ENCODE peak calls at places on chromosomes 1 and 21, in four cellular contexts. S, B, J and L are unnamed samples.

GRCh38 chr1:171188388-171189266 is 3.5 kb downstream of the FMO2 start:
- DNase-seq in S (peak), B (peak), J (peak), L (peak)

GRCh38 chr1:19596065-19596718 is 47.9 kb upstream of the NBL1 start:
- DNase-seq in S (no peak), B (no peak), J (no peak), L (no peak)

GRCh38 chr1:205571747-205572146 is 60.1 kb downstream of the ELK4 start:
- DNase-seq in S (no peak), B (no peak), J (no peak), L (no peak)

GRCh38 chr1:89989791-89990190 is 5.1 kb upstream of the ZNF326 start:
- DNase-seq in S (no peak), B (no peak), J (no peak), L (peak)

GRCh38 chr1:212951058-212951923 is 950 bp downstream of the VASH2 start:
- DNase-seq in S (no peak), B (peak), J (no peak), L (no peak)

GRCh38 chr1:168959382-168959781 is 147.1 kb upstream of the ATP1B1 start:
- DNase-seq in S (no peak), B (no peak), J (no peak), L (no peak)

GRCh38 chr1:175023043-175023921 is at the start of gene MRPS14:
- DNase-seq in S (peak), B (peak), J (peak), L (peak)

GRCh38 chr1:152768847-152769533 is 6.0 kb upstream of the LCE1F start:
- DNase-seq in S (no peak), B (no peak), J (no peak), L (no peak)

GRCh38 chr1:161342186-161342585 is 25.5 kb downstream of the CFAP126 start:
- DNase-seq in S (no peak), B (no peak), J (no peak), L (no peak)

GRCh38 chr21:19607983-19608668 is 1204.5 kb upstream of the TMPRSS15 start:
- DNase-seq in S (no peak), B (no peak), J (no peak), L (peak)

GRCh38 chr1:15152318-15153183 is 996 bp upstream of the TMEM51 start:
- DNase-seq in S (peak), B (peak), J (peak), L (peak)

GRCh38 chr1:205965039-205965630 is 21.9 kb upstream of the SLC26A9 start:
- DNase-seq in S (no peak), B (no peak), J (no peak), L (no peak)

GRCh38 chr1:106366627-106367319 is 689.7 kb upstream of the PRMT6 start:
- DNase-seq in S (no peak), B (no peak), J (no peak), L (no peak)

GRCh38 chr1:61076728-61077675 is 5.4 kb upstream of the NFIA start:
- DNase-seq in S (peak), B (peak), J (peak), L (peak)

GRCh38 chr1:203860396-203860951 is 925 bp upstream of the SNRPE start:
- DNase-seq in S (peak), B (peak), J (no peak), L (peak)

GRCh38 chr1:33667386-33668282 is 195.2 kb downstream of the ZSCAN20 start:
- DNase-seq in S (no peak), B (no peak), J (no peak), L (no peak)

GRCh38 chr1:227777156-227777555 is 38.3 kb upstream of the PRSS38 start:
- DNase-seq in S (no peak), B (no peak), J (no peak), L (no peak)

GRCh38 chr1:239719642-239720258 is 333.4 kb downstream of the CHRM3 start:
- DNase-seq in S (no peak), B (no peak), J (no peak), L (peak)

GRCh38 chr1:35470964-35471613 is 86.1 kb downstream of the KIAA0319L start:
- DNase-seq in S (no peak), B (no peak), J (no peak), L (peak)

GRCh38 chr1:232335751-232336274 is 294.1 kb downstream of the SIPA1L2 start:
- DNase-seq in S (no peak), B (no peak), J (no peak), L (no peak)

GRCh38 chr1:110208916-110209650 is 1.0 kb upstream of the KCNC4 start:
- DNase-seq in S (no peak), B (no peak), J (no peak), L (no peak)

GRCh38 chr1:192639607-192640368 is 3.8 kb downstream of the RGS13 start:
- DNase-seq in S (peak), B (no peak), J (no peak), L (peak)

GRCh38 chr1:186479162-186479561 is 18.2 kb upstream of the PDC start:
- DNase-seq in S (no peak), B (no peak), J (no peak), L (no peak)

GRCh38 chr1:89609781-89610456 is 23.0 kb upstream of the LRRC8C start:
- DNase-seq in S (no peak), B (no peak), J (no peak), L (no peak)

GRCh38 chr1:210233495-210234253 is 1.1 kb downstream of the SERTAD4 start:
- DNase-seq in S (no peak), B (peak), J (no peak), L (peak)

GRCh38 chr1:18486195-18486594 is 5.5 kb downstream of the KLHDC7A start:
- DNase-seq in S (no peak), B (peak), J (no peak), L (no peak)

GRCh38 chr1:168609133-168609715 is 32.8 kb downstream of the XCL1 start:
- DNase-seq in S (no peak), B (peak), J (no peak), L (peak)

GRCh38 chr1:12518956-12519707 is 98.9 kb downstream of the DHRS3 start:
- DNase-seq in S (peak), B (peak), J (no peak), L (peak)
- H3K4me3 ChIP-seq in S (no peak), B (no peak), J (no peak), L (no peak)

DNA sequence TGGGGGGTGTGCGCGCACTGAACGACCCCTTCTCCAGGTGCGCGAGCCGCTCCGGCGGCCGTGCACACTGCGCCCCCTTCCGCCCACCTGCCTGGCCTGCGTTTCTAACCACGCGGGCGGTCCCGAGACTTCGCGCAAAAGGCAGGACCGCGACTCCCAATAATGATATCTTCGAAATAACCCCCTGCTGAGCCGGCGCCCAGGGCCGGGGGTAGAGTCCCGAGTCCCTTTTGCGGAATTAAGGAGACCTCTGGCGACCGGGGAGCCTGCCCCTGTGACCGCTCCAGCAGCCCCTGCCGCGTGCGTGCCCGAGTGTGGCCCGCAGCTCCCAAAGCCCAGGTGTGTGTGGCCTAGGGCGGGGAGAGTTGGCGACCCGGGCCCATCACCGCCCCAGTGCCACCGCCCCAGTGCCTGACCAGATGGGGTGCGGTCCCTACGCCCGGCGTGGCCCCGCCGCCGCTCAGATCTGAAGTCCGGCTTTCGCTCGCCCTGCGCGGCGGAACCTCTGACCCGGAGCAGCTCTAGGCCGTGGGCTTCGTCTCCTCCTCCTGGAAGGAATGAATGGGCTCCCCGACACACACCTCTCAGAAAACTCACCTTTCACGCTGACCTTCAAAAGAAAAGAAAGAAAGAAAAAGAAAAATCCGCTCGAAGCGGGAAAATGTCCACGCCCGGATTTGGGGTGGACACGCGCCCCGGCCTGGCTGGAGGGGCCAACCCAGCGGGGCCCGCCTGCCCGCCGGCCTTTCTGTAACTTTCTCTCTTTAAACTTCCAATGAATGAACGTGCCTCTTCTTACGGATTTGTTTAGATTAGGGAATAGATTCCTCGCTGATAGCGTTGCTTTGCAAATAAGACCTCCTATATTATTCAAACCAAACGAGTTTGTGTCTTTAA is 5.5 kb upstream of the SIM2 start:
- DNase-seq in S (no peak), B (peak), J (no peak), L (no peak)
- TF ChIP-seq CTCF in S (no peak), B (no peak), J (peak), L (peak)

DNA sequence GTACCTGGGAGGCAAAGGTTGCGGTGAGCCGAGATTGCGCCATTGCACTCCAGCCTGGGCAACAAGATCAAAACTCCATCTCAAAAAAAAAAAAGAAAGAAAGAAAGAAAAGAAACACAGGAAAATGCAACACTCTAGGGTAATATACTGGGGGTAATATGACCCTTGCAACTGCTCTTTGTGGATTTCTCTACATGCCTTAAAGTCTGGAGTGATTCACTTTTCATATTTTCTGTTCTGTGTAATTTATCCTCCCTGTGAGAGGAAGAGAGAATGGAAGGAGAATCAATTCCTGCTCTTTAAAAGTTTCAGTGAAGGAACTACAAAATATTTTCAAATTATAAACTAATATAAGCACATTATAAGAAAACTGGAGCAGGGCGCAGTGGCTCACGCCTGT is 22.7 kb downstream of the RIT1 start:
- DNase-seq in S (no peak), B (no peak), J (no peak), L (peak)
- H3K4me3 ChIP-seq in S (no peak), B (no peak), J (no peak), L (no peak)

DNA sequence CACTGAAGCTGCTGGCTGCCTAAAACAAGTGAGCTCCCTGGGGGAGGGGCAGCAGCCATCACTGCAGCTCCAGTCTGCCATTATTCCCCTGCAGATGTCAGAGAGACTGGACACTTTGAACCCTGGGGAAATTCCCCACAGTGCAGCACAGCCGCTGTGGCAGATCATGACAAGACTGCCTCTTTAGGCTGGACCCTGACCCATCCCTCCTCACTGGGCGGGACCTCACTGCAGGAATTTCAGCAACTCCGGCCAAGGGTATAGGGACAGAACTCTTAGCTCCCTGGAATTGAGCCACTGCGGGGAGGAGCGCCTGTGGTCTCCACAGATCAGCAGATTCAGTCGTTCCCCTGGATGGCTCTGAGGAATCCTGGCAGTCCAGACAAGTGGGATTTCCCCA is 964.6 kb downstream of the BRINP3 start:
- DNase-seq in S (no peak), B (no peak), J (no peak), L (no peak)
- TF ChIP-seq CTCF in S (no peak), B (no peak), J (no peak), L (no peak)

GRCh38 chr1:201739054-201739453 is 89.9 kb upstream of the IPO9 start:
- DNase-seq in S (no peak), B (peak), J (no peak), L (peak)
- H3K4me3 ChIP-seq in S (no peak), B (peak), J (peak), L (peak)

DNA sequence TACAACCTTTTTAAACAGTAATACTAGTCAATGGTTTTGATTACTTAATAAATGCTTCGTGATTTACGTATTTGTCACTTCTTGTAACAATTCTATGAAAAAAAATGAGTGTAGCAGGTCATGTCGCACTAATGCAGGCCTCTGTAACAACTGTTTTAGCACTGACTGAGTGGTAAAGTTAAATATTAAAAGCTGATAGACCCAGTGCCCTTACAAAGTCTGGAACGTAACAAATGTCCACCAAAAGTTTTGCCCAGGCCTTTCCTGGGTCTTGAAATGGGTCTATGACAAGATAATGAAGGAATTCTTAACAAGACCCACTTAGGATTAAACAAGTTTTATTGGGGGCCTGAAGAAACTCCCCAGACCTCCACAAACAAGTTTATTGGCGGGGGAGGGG is 304.6 kb upstream of the DEPDC1 start:
- DNase-seq in S (no peak), B (no peak), J (no peak), L (no peak)
- TF ChIP-seq CTCF in S (no peak), B (no peak), J (no peak), L (no peak)